ENCODE peak calls at places on chromosomes 3 and 15, in five cellular contexts. One of them, this sample, is unnamed.

GRCh38 chr3:127459205-127459604 is 131.3 kb downstream of the TPRA1 start:
- DNase-seq in A673: no peak
- DNase-seq in HS-27A: no peak
- DNase-seq in activated T-cell treated with anti-CD3 and anti-CD28 coated beads, Interleukin-2, amount 50 U/mL, for 1 hour: no peak
- DNase-seq in stimulated activated CD4-positive, alpha-beta T cell treated with anti-CD3 and anti-CD28 coated beads, Interleukin-12 subunit alpha, Interleukin-12 subunit beta, amount 100 ng/mL, for 24 hours: no peak
- DNase-seq in this sample: no peak

GRCh38 chr3:10942806-10943205 is 49.7 kb upstream of the SLC6A1 start:
- DNase-seq in A673: no peak
- DNase-seq in HS-27A: no peak
- DNase-seq in activated T-cell treated with anti-CD3 and anti-CD28 coated beads, Interleukin-2, amount 50 U/mL, for 1 hour: no peak
- DNase-seq in stimulated activated CD4-positive, alpha-beta T cell treated with anti-CD3 and anti-CD28 coated beads, Interleukin-12 subunit alpha, Interleukin-12 subunit beta, amount 100 ng/mL, for 24 hours: no peak
- DNase-seq in this sample: no peak

GRCh38 chr3:188133219-188133618 is 20.7 kb upstream of the LPP start:
- DNase-seq in A673: no peak
- DNase-seq in HS-27A: no peak
- DNase-seq in activated T-cell treated with anti-CD3 and anti-CD28 coated beads, Interleukin-2, amount 50 U/mL, for 1 hour: no peak
- DNase-seq in stimulated activated CD4-positive, alpha-beta T cell treated with anti-CD3 and anti-CD28 coated beads, Interleukin-12 subunit alpha, Interleukin-12 subunit beta, amount 100 ng/mL, for 24 hours: no peak
- DNase-seq in this sample: no peak

GRCh38 chr3:46733026-46733800 is 15.5 kb upstream of the PRSS50 start:
- DNase-seq in A673: no peak
- DNase-seq in HS-27A: peak
- DNase-seq in activated T-cell treated with anti-CD3 and anti-CD28 coated beads, Interleukin-2, amount 50 U/mL, for 1 hour: no peak
- DNase-seq in stimulated activated CD4-positive, alpha-beta T cell treated with anti-CD3 and anti-CD28 coated beads, Interleukin-12 subunit alpha, Interleukin-12 subunit beta, amount 100 ng/mL, for 24 hours: no peak
- DNase-seq in this sample: no peak

GRCh38 chr3:190826018-190826417 is 36.5 kb downstream of the GMNC start:
- DNase-seq in A673: no peak
- DNase-seq in HS-27A: no peak
- DNase-seq in activated T-cell treated with anti-CD3 and anti-CD28 coated beads, Interleukin-2, amount 50 U/mL, for 1 hour: no peak
- DNase-seq in stimulated activated CD4-positive, alpha-beta T cell treated with anti-CD3 and anti-CD28 coated beads, Interleukin-12 subunit alpha, Interleukin-12 subunit beta, amount 100 ng/mL, for 24 hours: no peak
- DNase-seq in this sample: no peak

GRCh38 chr15:43151688-43152087 is 18.3 kb downstream of the TMEM62 start:
- DNase-seq in A673: no peak
- DNase-seq in HS-27A: no peak
- DNase-seq in activated T-cell treated with anti-CD3 and anti-CD28 coated beads, Interleukin-2, amount 50 U/mL, for 1 hour: no peak
- DNase-seq in stimulated activated CD4-positive, alpha-beta T cell treated with anti-CD3 and anti-CD28 coated beads, Interleukin-12 subunit alpha, Interleukin-12 subunit beta, amount 100 ng/mL, for 24 hours: no peak
- DNase-seq in this sample: no peak

GRCh38 chr3:156750874-156751245 is 75.3 kb upstream of the LEKR1 start:
- DNase-seq in A673: peak
- DNase-seq in HS-27A: no peak
- DNase-seq in activated T-cell treated with anti-CD3 and anti-CD28 coated beads, Interleukin-2, amount 50 U/mL, for 1 hour: no peak
- DNase-seq in stimulated activated CD4-positive, alpha-beta T cell treated with anti-CD3 and anti-CD28 coated beads, Interleukin-12 subunit alpha, Interleukin-12 subunit beta, amount 100 ng/mL, for 24 hours: no peak
- DNase-seq in this sample: no peak

GRCh38 chr3:129082026-129082425 is 21.4 kb downstream of the GP9 start:
- DNase-seq in A673: no peak
- DNase-seq in HS-27A: no peak
- DNase-seq in activated T-cell treated with anti-CD3 and anti-CD28 coated beads, Interleukin-2, amount 50 U/mL, for 1 hour: no peak
- DNase-seq in stimulated activated CD4-positive, alpha-beta T cell treated with anti-CD3 and anti-CD28 coated beads, Interleukin-12 subunit alpha, Interleukin-12 subunit beta, amount 100 ng/mL, for 24 hours: no peak
- DNase-seq in this sample: no peak

GRCh38 chr3:115623414-115623868 is at the start of gene GAP43:
- DNase-seq in A673: peak
- DNase-seq in HS-27A: peak
- DNase-seq in activated T-cell treated with anti-CD3 and anti-CD28 coated beads, Interleukin-2, amount 50 U/mL, for 1 hour: no peak
- DNase-seq in stimulated activated CD4-positive, alpha-beta T cell treated with anti-CD3 and anti-CD28 coated beads, Interleukin-12 subunit alpha, Interleukin-12 subunit beta, amount 100 ng/mL, for 24 hours: no peak
- DNase-seq in this sample: peak

GRCh38 chr3:141051641-141052569 is 758 bp downstream of the SPSB4 start:
- DNase-seq in A673: no peak
- DNase-seq in HS-27A: no peak
- DNase-seq in activated T-cell treated with anti-CD3 and anti-CD28 coated beads, Interleukin-2, amount 50 U/mL, for 1 hour: no peak
- DNase-seq in stimulated activated CD4-positive, alpha-beta T cell treated with anti-CD3 and anti-CD28 coated beads, Interleukin-12 subunit alpha, Interleukin-12 subunit beta, amount 100 ng/mL, for 24 hours: no peak
- DNase-seq in this sample: peak

GRCh38 chr3:79329154-79329553 is 438.6 kb downstream of the ROBO1 start:
- DNase-seq in A673: no peak
- DNase-seq in HS-27A: no peak
- DNase-seq in activated T-cell treated with anti-CD3 and anti-CD28 coated beads, Interleukin-2, amount 50 U/mL, for 1 hour: no peak
- DNase-seq in stimulated activated CD4-positive, alpha-beta T cell treated with anti-CD3 and anti-CD28 coated beads, Interleukin-12 subunit alpha, Interleukin-12 subunit beta, amount 100 ng/mL, for 24 hours: no peak
- DNase-seq in this sample: no peak

GRCh38 chr3:86973440-86973839 is 17.5 kb downstream of the VGLL3 start:
- DNase-seq in A673: peak
- DNase-seq in HS-27A: peak
- DNase-seq in activated T-cell treated with anti-CD3 and anti-CD28 coated beads, Interleukin-2, amount 50 U/mL, for 1 hour: no peak
- DNase-seq in stimulated activated CD4-positive, alpha-beta T cell treated with anti-CD3 and anti-CD28 coated beads, Interleukin-12 subunit alpha, Interleukin-12 subunit beta, amount 100 ng/mL, for 24 hours: no peak
- DNase-seq in this sample: no peak

GRCh38 chr3:12273045-12273695 is 15.7 kb upstream of the PPARG start:
- DNase-seq in A673: no peak
- DNase-seq in HS-27A: no peak
- DNase-seq in activated T-cell treated with anti-CD3 and anti-CD28 coated beads, Interleukin-2, amount 50 U/mL, for 1 hour: no peak
- DNase-seq in stimulated activated CD4-positive, alpha-beta T cell treated with anti-CD3 and anti-CD28 coated beads, Interleukin-12 subunit alpha, Interleukin-12 subunit beta, amount 100 ng/mL, for 24 hours: no peak
- DNase-seq in this sample: no peak